ENCODE peak calls at places on chromosomes 12 and 14, in five cellular contexts. B is B cell, F is nephron progenitor cell, A is cardiac fibroblast, X is GM12865. I is an unnamed sample.

GRCh38 chr12:64390275-64390851 is at the start of gene C12orf56:
- DNase-seq in B (no peak), F (no peak), A (peak), X (no peak), I (peak)

GRCh38 chr12:98646165-98646764 is 1.2 kb downstream of the APAF1 start:
- DNase-seq in B (no peak), F (no peak), A (peak), X (peak), I (no peak)

GRCh38 chr14:101499513-101499912 is 61.8 kb upstream of the DIO3 start:
- DNase-seq in B (peak), F (no peak), A (no peak), X (no peak), I (no peak)

GRCh38 chr12:9669534-9669933 is at the start of gene CLEC2D:
- DNase-seq in B (peak), F (no peak), A (no peak), X (peak), I (peak)

GRCh38 chr14:104891664-104892500 is 26.8 kb downstream of the CEP170B start:
- DNase-seq in B (peak), F (no peak), A (no peak), X (no peak), I (no peak)

GRCh38 chr12:120286768-120287490 is 4.8 kb downstream of the RNU4-2 start:
- DNase-seq in B (no peak), F (no peak), A (no peak), X (no peak), I (no peak)

GRCh38 chr14:77040309-77040994 is 11.9 kb upstream of the IRF2BPL start:
- DNase-seq in B (peak), F (peak), A (peak), X (peak), I (no peak)

GRCh38 chr12:98126637-98127335 is 388.6 kb upstream of the TMPO start:
- DNase-seq in B (no peak), F (peak), A (peak), X (no peak), I (no peak)

GRCh38 chr12:116892318-116892717 is 11.1 kb upstream of the HRK start:
- DNase-seq in B (no peak), F (no peak), A (no peak), X (no peak), I (no peak)

GRCh38 chr14:44941591-44941990 is 20.2 kb downstream of the KLHL28 start:
- DNase-seq in B (no peak), F (no peak), A (no peak), X (no peak), I (no peak)

GRCh38 chr12:100329800-100330199 is 27.1 kb upstream of the SLC17A8 start:
- DNase-seq in B (no peak), F (no peak), A (no peak), X (peak), I (peak)

GRCh38 chr14:100604709-100605108 is 17.5 kb upstream of the BEGAIN start:
- DNase-seq in B (no peak), F (no peak), A (no peak), X (no peak), I (no peak)

GRCh38 chr12:126950266-126950665 is 1316.7 kb upstream of the TMEM132C start:
- DNase-seq in B (no peak), F (no peak), A (no peak), X (peak), I (no peak)

GRCh38 chr14:81506512-81506911 is 27.1 kb downstream of the SEL1L start:
- DNase-seq in B (no peak), F (no peak), A (no peak), X (no peak), I (no peak)

GRCh38 chr14:87156878-87157277 is 836.1 kb downstream of the GALC start:
- DNase-seq in B (no peak), F (no peak), A (no peak), X (no peak), I (no peak)

GRCh38 chr14:32202468-32202865 is 602 bp downstream of the RNU6-8 start:
- DNase-seq in B (no peak), F (no peak), A (no peak), X (peak), I (no peak)

GRCh38 chr12:116731801-116732200 is 6.1 kb downstream of the SPRING1 start:
- DNase-seq in B (no peak), F (no peak), A (no peak), X (no peak), I (no peak)

GRCh38 chr14:81312289-81312876 is 87.7 kb downstream of the STON2 start:
- DNase-seq in B (no peak), F (no peak), A (no peak), X (no peak), I (no peak)

GRCh38 chr12:27434673-27435565 is 11.6 kb upstream of the SMCO2 start:
- DNase-seq in B (no peak), F (peak), A (no peak), X (peak), I (peak)

GRCh38 chr12:5260591-5261086 is 171.3 kb upstream of the NTF3 start:
- DNase-seq in B (no peak), F (no peak), A (no peak), X (no peak), I (no peak)

GRCh38 chr12:108828774-108829173 is 28.6 kb downstream of the SSH1 start:
- DNase-seq in B (no peak), F (no peak), A (peak), X (no peak), I (no peak)

GRCh38 chr14:36553650-36554260 is 28.7 kb downstream of the NKX2-8 start:
- DNase-seq in B (no peak), F (peak), A (peak), X (peak), I (peak)

GRCh38 chr12:126384029-126384564 is 1318.9 kb downstream of the AACS start:
- DNase-seq in B (no peak), F (no peak), A (no peak), X (no peak), I (no peak)

GRCh38 chr14:70585221-70585620 is 15.2 kb downstream of the MED6 start:
- DNase-seq in B (no peak), F (no peak), A (no peak), X (no peak), I (peak)

GRCh38 chr14:29320261-29320660 is 553.7 kb downstream of the FOXG1 start:
- DNase-seq in B (no peak), F (no peak), A (peak), X (no peak), I (no peak)

GRCh38 chr14:71932229-71932951 is at the start of gene RGS6:
- DNase-seq in B (no peak), F (peak), A (peak), X (peak), I (peak)

GRCh38 chr14:85415015-85415712 is 114.8 kb upstream of the FLRT2 start:
- DNase-seq in B (no peak), F (no peak), A (peak), X (no peak), I (no peak)

GRCh38 chr12:95102916-95103671 is 29.7 kb upstream of the NR2C1 start:
- DNase-seq in B (no peak), F (no peak), A (peak), X (peak), I (peak)

GRCh38 chr12:120013659-120014380 is 24.8 kb downstream of the BICDL1 start:
- DNase-seq in B (peak), F (no peak), A (no peak), X (peak), I (peak)

GRCh38 chr12:111361717-111362576 is 6.9 kb downstream of the PHETA1 start:
- DNase-seq in B (no peak), F (no peak), A (no peak), X (no peak), I (no peak)

GRCh38 chr12:124709722-124710656 is 142.6 kb upstream of the NCOR2 start:
- DNase-seq in B (no peak), F (no peak), A (peak), X (no peak), I (no peak)
- TF ChIP-seq CTCF in B (no peak), F (no peak), A (peak), X (no peak), I (no peak)

GRCh38 chr14:103629503-103630121 is 601 bp downstream of the KLC1 start:
- DNase-seq in B (no peak), F (peak), A (peak), X (peak), I (peak)

GRCh38 chr14:103628221-103628683 is 759 bp upstream of the KLC1 start:
- DNase-seq in B (peak), F (peak), A (peak), X (peak), I (peak)

GRCh38 chr14:103627073-103628025 is 1.7 kb upstream of the KLC1 start:
- DNase-seq in B (no peak), F (no peak), A (no peak), X (no peak), I (no peak)

GRCh38 chr14:103630364-103631108 is 1.5 kb downstream of the KLC1 start:
- DNase-seq in B (no peak), F (no peak), A (peak), X (no peak), I (no peak)

GRCh38 chr14:103628684-103629502 is at the start of gene KLC1:
- DNase-seq in B (peak), F (peak), A (peak), X (peak), I (peak)
- TF ChIP-seq CTCF in B (no peak), F (no peak), A (no peak), X (no peak), I (no peak)

GRCh38 chr14:59918824-59919581 is 941 bp upstream of the LRRC9 start:
- DNase-seq in B (no peak), F (peak), A (peak), X (peak), I (peak)
- TF ChIP-seq CTCF in B (peak), F (peak), A (peak), X (peak), I (no peak)

DNA sequence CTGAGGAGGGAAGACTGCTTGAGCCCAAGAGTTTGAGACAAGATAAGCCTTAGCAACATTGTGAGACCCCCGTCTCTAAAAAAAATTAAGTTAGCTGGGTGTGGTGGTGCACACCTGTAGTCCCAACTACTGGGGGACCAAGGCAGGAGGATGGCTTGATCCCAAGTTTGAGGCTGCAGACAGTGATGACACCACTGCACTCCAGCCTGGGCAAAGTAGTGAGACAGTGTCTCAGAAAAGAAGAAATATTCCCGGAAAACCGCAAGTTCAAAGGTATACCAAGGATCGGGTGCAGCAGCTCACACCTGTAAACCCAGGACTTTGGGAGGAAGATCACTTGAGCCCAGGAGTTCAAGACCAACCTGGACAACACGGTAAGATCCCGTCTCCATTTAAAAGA is 5.8 kb downstream of the PTGES3 start:
- DNase-seq in B (no peak), F (no peak), A (no peak), X (no peak), I (no peak)
- TF ChIP-seq CTCF in B (no peak), F (no peak), A (no peak), X (no peak), I (no peak)

GRCh38 chr12:11891350-11892064 is 179.2 kb upstream of the BCL2L14 start:
- DNase-seq in B (no peak), F (no peak), A (peak), X (no peak), I (no peak)

GRCh38 chr12:11893998-11894397 is 176.7 kb upstream of the BCL2L14 start:
- DNase-seq in B (no peak), F (no peak), A (no peak), X (no peak), I (no peak)

GRCh38 chr12:11894890-11895289 is 175.8 kb upstream of the BCL2L14 start:
- DNase-seq in B (no peak), F (no peak), A (no peak), X (no peak), I (no peak)

GRCh38 chr12:11895421-11896064 is 175.2 kb upstream of the BCL2L14 start:
- DNase-seq in B (no peak), F (no peak), A (no peak), X (no peak), I (no peak)

GRCh38 chr12:11892065-11892391 is 178.7 kb upstream of the BCL2L14 start:
- DNase-seq in B (no peak), F (no peak), A (no peak), X (no peak), I (no peak)
- TF ChIP-seq CTCF in B (no peak), F (peak), A (peak), X (no peak), I (no peak)

GRCh38 chr12:102484732-102485069 is 4.3 kb upstream of the IGF1 start:
- DNase-seq in B (no peak), F (no peak), A (no peak), X (no peak), I (no peak)
- TF ChIP-seq CTCF in B (peak), F (no peak), A (no peak), X (no peak), I (no peak)

I was measured in GM20000.